ENCODE peak calls at places on chromosome 4, in seven cellular contexts. L is transverse colon, C is SJSA1, P is breast epithelium, X is Panc1, R is adipocyte, Y is psoas muscle. S is an unnamed sample. For H3K4me1, the result is how much of the 10 kb centered on the place peaks cover.

GRCh38 chr4:162164881-162165528 is 1.2 kb upstream of the FSTL5 start:
- DNase-seq in L (no peak), C (no peak), P (no peak), X (no peak), R (peak), Y (no peak), S (no peak)

GRCh38 chr4:107931775-107932321 is 499 bp downstream of the CYP2U1 start:
- DNase-seq in L (no peak), C (no peak), P (no peak), X (no peak), R (no peak), Y (peak), S (peak)

GRCh38 chr4:175614880-175615279 is 197.2 kb downstream of the GPM6A start:
- DNase-seq in L (no peak), C (no peak), P (no peak), X (no peak), R (no peak), Y (no peak), S (no peak)

GRCh38 chr4:183747931-183748664 is 89.0 kb downstream of the TRAPPC11 start:
- DNase-seq in L (peak), C (no peak), P (no peak), X (no peak), R (no peak), Y (no peak), S (no peak)

GRCh38 chr4:109998867-109999303 is 86.2 kb downstream of the EGF start:
- DNase-seq in L (no peak), C (no peak), P (no peak), X (peak), R (peak), Y (no peak), S (peak)

GRCh38 chr4:76622717-76623116 is 187.7 kb downstream of the SHROOM3 start:
- DNase-seq in L (no peak), C (no peak), P (no peak), X (no peak), R (no peak), Y (no peak), S (no peak)

GRCh38 chr4:118171381-118171780 is 137.1 kb downstream of the NDST3 start:
- DNase-seq in L (no peak), C (no peak), P (no peak), X (no peak), R (no peak), Y (no peak), S (no peak)

GRCh38 chr4:120869511-120870278 is 52.8 kb downstream of the PRDM5 start:
- DNase-seq in L (no peak), C (no peak), P (no peak), X (no peak), R (peak), Y (no peak), S (no peak)

GRCh38 chr4:46503739-46504138 is 113.8 kb upstream of the GABRA2 start:
- DNase-seq in L (no peak), C (no peak), P (no peak), X (no peak), R (no peak), Y (no peak), S (no peak)

GRCh38 chr4:8547108-8547911 is 32.9 kb upstream of the GPR78 start:
- DNase-seq in L (no peak), C (peak), P (no peak), X (no peak), R (peak), Y (no peak), S (peak)

GRCh38 chr4:38099020-38099600 is 138.9 kb downstream of the PTTG2 start:
- DNase-seq in L (no peak), C (no peak), P (no peak), X (no peak), R (peak), Y (no peak), S (no peak)

GRCh38 chr4:101835121-101835904 is 44.8 kb downstream of the BANK1 start:
- DNase-seq in L (no peak), C (peak), P (no peak), X (no peak), R (peak), Y (no peak), S (no peak)

GRCh38 chr4:137310593-137311490 is 221.5 kb downstream of the PCDH18 start:
- DNase-seq in L (no peak), C (no peak), P (no peak), X (no peak), R (peak), Y (no peak), S (no peak)

GRCh38 chr4:84887824-84888223 is 78.7 kb downstream of the WDFY3 start:
- DNase-seq in L (no peak), C (no peak), P (no peak), X (no peak), R (peak), Y (no peak), S (no peak)

GRCh38 chr4:127936974-127937373 is 28.0 kb downstream of the MFSD8 start:
- DNase-seq in L (no peak), C (no peak), P (no peak), X (no peak), R (peak), Y (no peak), S (no peak)

GRCh38 chr4:125313497-125313896 is 1.3 kb upstream of the FAT4 start:
- DNase-seq in L (no peak), C (peak), P (no peak), X (no peak), R (peak), Y (no peak), S (peak)

GRCh38 chr4:42159271-42160001 is 7.0 kb upstream of the BEND4 start:
- DNase-seq in L (no peak), C (no peak), P (no peak), X (no peak), R (no peak), Y (no peak), S (no peak)

GRCh38 chr4:142493255-142493976 is 352.7 kb downstream of the INPP4B start:
- DNase-seq in L (no peak), C (no peak), P (no peak), X (no peak), R (no peak), Y (no peak), S (no peak)

GRCh38 chr4:40316782-40317635 is 18.1 kb upstream of the CHRNA9 start:
- DNase-seq in L (peak), C (peak), P (peak), X (peak), R (peak), Y (no peak), S (peak)

GRCh38 chr4:4480685-4481393 is 61.0 kb downstream of the STX18 start:
- DNase-seq in L (no peak), C (no peak), P (no peak), X (no peak), R (peak), Y (no peak), S (peak)

GRCh38 chr4:84470204-84470785 is 28.8 kb downstream of the NKX6-1 start:
- DNase-seq in L (no peak), C (no peak), P (no peak), X (no peak), R (no peak), Y (no peak), S (peak)

GRCh38 chr4:48906283-48907173 is at the start of gene OCIAD2:
- DNase-seq in L (peak), C (peak), P (peak), X (no peak), R (peak), Y (peak), S (peak)

GRCh38 chr4:77146426-77147399 is 10.3 kb upstream of the CCNG2 start:
- DNase-seq in L (no peak), C (no peak), P (no peak), X (no peak), R (peak), Y (no peak), S (peak)

GRCh38 chr4:8355864-8356565 is 84.5 kb downstream of the ACOX3 start:
- DNase-seq in L (no peak), C (no peak), P (peak), X (no peak), R (peak), Y (no peak), S (no peak)

GRCh38 chr4:78940752-78941151 is 1.5 kb upstream of the PAQR3 start:
- DNase-seq in L (no peak), C (no peak), P (no peak), X (no peak), R (no peak), Y (no peak), S (no peak)

GRCh38 chr4:110663738-110664444 is 41.0 kb upstream of the PITX2 start:
- DNase-seq in L (no peak), C (no peak), P (no peak), X (no peak), R (peak), Y (no peak), S (no peak)

GRCh38 chr4:64417974-64418373 is 8.7 kb upstream of the TECRL start:
- DNase-seq in L (no peak), C (no peak), P (no peak), X (no peak), R (no peak), Y (no peak), S (no peak)

GRCh38 chr4:73741140-73741749 is 876 bp downstream of the CXCL8 start:
- DNase-seq in L (no peak), C (no peak), P (no peak), X (no peak), R (no peak), Y (no peak), S (no peak)

GRCh38 chr4:24032371-24032989 is 142.6 kb upstream of the PPARGC1A start:
- DNase-seq in L (peak), C (no peak), P (no peak), X (no peak), R (no peak), Y (peak), S (peak)

GRCh38 chr4:108762559-108763225 is at the start of gene ETNPPL:
- DNase-seq in L (no peak), C (no peak), P (no peak), X (no peak), R (peak), Y (peak), S (no peak)

GRCh38 chr4:30789219-30789671 is 69.1 kb downstream of the PCDH7 start:
- DNase-seq in L (no peak), C (no peak), P (no peak), X (no peak), R (peak), Y (no peak), S (no peak)

GRCh38 chr4:30790998-30791397 is 70.8 kb downstream of the PCDH7 start:
- DNase-seq in L (no peak), C (no peak), P (no peak), X (no peak), R (no peak), Y (no peak), S (no peak)

GRCh38 chr4:30790123-30790522 is 70.0 kb downstream of the PCDH7 start:
- DNase-seq in L (no peak), C (no peak), P (no peak), X (no peak), R (no peak), Y (no peak), S (no peak)

GRCh38 chr4:30792616-30793015 is 72.4 kb downstream of the PCDH7 start:
- DNase-seq in L (no peak), C (no peak), P (no peak), X (no peak), R (peak), Y (no peak), S (no peak)
- H3K4me1 ChIP-seq in L (under half), C (under half), P (under half), X (under half), R (under half), Y (under half), S (under half)

GRCh38 chr4:89288430-89288829 is 19.2 kb downstream of the GPRIN3 start:
- DNase-seq in L (no peak), C (no peak), P (no peak), X (no peak), R (no peak), Y (no peak), S (no peak)

GRCh38 chr4:89285735-89286134 is 21.9 kb downstream of the GPRIN3 start:
- DNase-seq in L (no peak), C (no peak), P (no peak), X (no peak), R (no peak), Y (no peak), S (no peak)

GRCh38 chr4:89290727-89291126 is 16.9 kb downstream of the GPRIN3 start:
- DNase-seq in L (no peak), C (no peak), P (no peak), X (no peak), R (no peak), Y (no peak), S (peak)

GRCh38 chr4:89287945-89288344 is 19.7 kb downstream of the GPRIN3 start:
- DNase-seq in L (no peak), C (no peak), P (no peak), X (no peak), R (no peak), Y (no peak), S (no peak)

GRCh38 chr4:89289312-89289711 is 18.3 kb downstream of the GPRIN3 start:
- DNase-seq in L (no peak), C (no peak), P (no peak), X (no peak), R (no peak), Y (no peak), S (no peak)
- H3K4me1 ChIP-seq in L (under half), C (under half), P (under half), X (under half), R (under half), Y (under half), S (under half)

GRCh38 chr4:13984996-13985780 is 357.7 kb upstream of the BOD1L1 start:
- DNase-seq in L (no peak), C (no peak), P (no peak), X (no peak), R (peak), Y (no peak), S (no peak)

GRCh38 chr4:13988347-13989265 is 361.1 kb upstream of the BOD1L1 start:
- DNase-seq in L (no peak), C (no peak), P (no peak), X (no peak), R (peak), Y (peak), S (no peak)

GRCh38 chr4:13985824-13986223 is 358.3 kb upstream of the BOD1L1 start:
- DNase-seq in L (no peak), C (no peak), P (no peak), X (no peak), R (no peak), Y (no peak), S (no peak)

GRCh38 chr4:13989496-13989895 is 362.0 kb upstream of the BOD1L1 start:
- DNase-seq in L (no peak), C (no peak), P (no peak), X (no peak), R (peak), Y (no peak), S (no peak)

GRCh38 chr4:13986533-13986932 is 359.0 kb upstream of the BOD1L1 start:
- DNase-seq in L (no peak), C (no peak), P (no peak), X (no peak), R (no peak), Y (no peak), S (no peak)
- H3K4me1 ChIP-seq in L (under half), C (under half), P (under half), X (under half), R (half or more), Y (under half), S (under half)

DNA sequence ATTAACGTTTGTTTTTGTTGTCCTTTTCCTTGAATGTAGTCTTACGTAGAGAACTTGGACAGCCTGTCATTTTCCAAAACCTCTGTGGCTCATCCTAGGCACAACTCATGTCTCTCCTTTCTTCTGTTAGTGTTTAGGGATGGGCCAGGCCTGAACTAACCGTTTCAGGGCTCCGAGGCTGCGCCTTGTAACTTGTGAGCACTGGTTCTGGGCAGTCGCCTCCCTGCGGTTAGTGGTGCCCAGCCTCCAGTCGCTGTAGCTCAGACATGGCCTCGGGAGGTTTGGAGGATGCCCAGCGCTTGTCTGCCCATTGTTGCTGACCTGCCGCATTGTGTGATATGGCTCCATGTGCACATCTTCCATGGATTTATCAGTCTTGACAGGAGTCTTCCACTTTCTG is 32.8 kb downstream of the TMEM131L start:
- DNase-seq in L (no peak), C (no peak), P (no peak), X (no peak), R (no peak), Y (no peak), S (no peak)
- H3K4me1 ChIP-seq in L (under half), C (under half), P (under half), X (under half), R (under half), Y (half or more), S (half or more)

DNA sequence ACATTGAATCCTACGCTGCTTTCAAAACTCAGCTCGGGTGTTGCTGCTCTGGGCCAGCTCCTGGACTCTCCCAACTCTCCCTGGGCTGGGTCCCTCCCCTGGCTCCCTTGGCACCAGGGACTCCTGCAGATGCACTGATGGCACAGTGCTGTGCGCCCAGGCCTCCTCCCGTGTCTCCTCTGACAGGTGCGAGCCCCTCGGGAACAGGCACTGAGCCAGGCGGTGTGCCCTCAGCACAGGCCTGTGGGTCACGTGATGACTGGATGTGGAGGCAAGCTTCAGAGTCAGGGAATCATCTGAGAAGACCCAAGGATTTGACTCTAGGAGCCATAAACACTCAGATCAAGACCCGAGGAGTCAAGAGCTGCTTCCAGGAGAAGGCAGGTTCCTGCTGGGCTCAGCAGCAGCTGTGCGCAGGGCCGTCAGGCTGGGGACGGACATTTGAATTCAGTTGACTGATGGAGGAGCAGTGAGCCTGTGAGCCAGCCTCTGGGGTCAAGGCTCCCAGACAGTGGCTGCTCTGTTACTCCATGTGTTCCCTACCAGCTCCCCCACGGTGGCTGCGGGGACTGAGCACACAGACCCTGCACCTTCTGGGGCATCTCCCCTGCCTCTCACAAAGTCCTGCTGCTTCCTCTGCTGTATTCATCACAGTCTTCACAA is 33.0 kb downstream of the NAT8L start:
- DNase-seq in L (no peak), C (no peak), P (no peak), X (no peak), R (no peak), Y (no peak), S (no peak)
- H3K4me1 ChIP-seq in L (under half), C (under half), P (under half), X (under half), R (under half), Y (under half), S (under half)

DNA sequence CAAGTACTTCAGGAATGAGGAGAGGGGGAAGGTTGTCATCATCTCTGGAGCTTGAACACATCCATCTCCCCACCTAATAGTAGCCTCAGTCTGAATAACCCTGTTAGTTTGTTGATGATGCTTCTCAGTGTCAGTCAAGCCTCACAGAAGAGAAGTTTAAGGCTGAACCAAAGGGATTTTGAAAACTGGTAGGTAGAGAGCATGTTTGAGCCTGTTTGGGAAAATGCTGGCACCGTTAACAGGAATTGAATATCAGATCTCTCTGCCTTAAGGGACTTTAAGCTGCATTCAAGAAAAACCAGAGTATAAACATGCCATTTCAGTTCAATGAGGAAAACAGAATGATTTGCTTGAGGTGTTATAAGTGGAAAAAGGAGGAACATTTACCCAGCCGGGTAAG is 73.1 kb downstream of the MAPK10 start:
- DNase-seq in L (no peak), C (no peak), P (no peak), X (no peak), R (peak), Y (no peak), S (no peak)
- H3K4me1 ChIP-seq in L (under half), C (under half), P (under half), X (under half), R (under half), Y (under half), S (under half)